ENCODE peak calls at places on chromosome 14, in ten cellular contexts. G, F, I, S, R, X, A, H, C and O are unnamed samples.

GRCh38 chr14:87497301-87497700 is 495.7 kb downstream of the GALC start:
- DNase-seq in G (no peak), F (no peak), I (no peak), S (no peak), R (no peak), X (no peak), A (no peak), H (no peak), C (no peak), O (no peak)

GRCh38 chr14:98752660-98753059 is 519.3 kb downstream of the BCL11B start:
- DNase-seq in G (no peak), F (no peak), I (no peak), S (no peak), R (no peak), X (no peak), A (no peak), H (no peak), C (no peak), O (no peak)

GRCh38 chr14:104974665-104975390 is 3.3 kb downstream of the AHNAK2 start:
- DNase-seq in G (no peak), F (no peak), I (no peak), S (no peak), R (no peak), X (no peak), A (no peak), H (no peak), C (peak), O (no peak)

GRCh38 chr14:67573268-67574010 is 26.6 kb downstream of the PIGH start:
- DNase-seq in G (no peak), F (no peak), I (no peak), S (no peak), R (no peak), X (peak), A (no peak), H (no peak), C (no peak), O (no peak)

GRCh38 chr14:95258156-95258555 is 61.6 kb downstream of the CLMN start:
- DNase-seq in G (no peak), F (no peak), I (no peak), S (no peak), R (no peak), X (no peak), A (no peak), H (no peak), C (no peak), O (no peak)

GRCh38 chr14:94390372-94391086 is 2.1 kb upstream of the SERPINA1 start:
- DNase-seq in G (no peak), F (no peak), I (no peak), S (no peak), R (peak), X (peak), A (peak), H (peak), C (peak), O (no peak)

GRCh38 chr14:60642790-60643397 is 6.4 kb downstream of the SIX1 start:
- DNase-seq in G (no peak), F (no peak), I (no peak), S (no peak), R (no peak), X (no peak), A (peak), H (no peak), C (no peak), O (no peak)

GRCh38 chr14:54322668-54323380 is 74.0 kb upstream of the CDKN3 start:
- DNase-seq in G (no peak), F (no peak), I (no peak), S (no peak), R (no peak), X (no peak), A (no peak), H (no peak), C (no peak), O (no peak)

GRCh38 chr14:32512813-32513212 is 183.7 kb downstream of the AKAP6 start:
- DNase-seq in G (no peak), F (no peak), I (no peak), S (no peak), R (no peak), X (no peak), A (no peak), H (no peak), C (no peak), O (no peak)

GRCh38 chr14:22822619-22823551 is 6.8 kb upstream of the MRPL52 start:
- DNase-seq in G (peak), F (peak), I (peak), S (peak), R (peak), X (peak), A (peak), H (peak), C (peak), O (peak)

GRCh38 chr14:65222434-65222833 is 120.1 kb upstream of the MAX start:
- DNase-seq in G (no peak), F (peak), I (no peak), S (peak), R (peak), X (peak), A (peak), H (peak), C (peak), O (peak)

GRCh38 chr14:40682131-40682913 is 924.4 kb upstream of the LRFN5 start:
- DNase-seq in G (no peak), F (no peak), I (no peak), S (no peak), R (no peak), X (no peak), A (no peak), H (no peak), C (no peak), O (no peak)

GRCh38 chr14:24630872-24631477 is 3.0 kb downstream of the GZMB start:
- DNase-seq in G (no peak), F (no peak), I (peak), S (no peak), R (no peak), X (no peak), A (no peak), H (no peak), C (no peak), O (no peak)

GRCh38 chr14:104708606-104709268 is 15.3 kb upstream of the ADSS1 start:
- DNase-seq in G (no peak), F (peak), I (no peak), S (peak), R (peak), X (peak), A (peak), H (peak), C (peak), O (no peak)

GRCh38 chr14:101630056-101630960 is 69.0 kb downstream of the DIO3 start:
- DNase-seq in G (no peak), F (no peak), I (no peak), S (no peak), R (no peak), X (no peak), A (no peak), H (no peak), C (no peak), O (no peak)

GRCh38 chr14:65408113-65408512 is 4.4 kb upstream of the FUT8 start:
- DNase-seq in G (no peak), F (no peak), I (no peak), S (no peak), R (no peak), X (no peak), A (no peak), H (no peak), C (no peak), O (no peak)

GRCh38 chr14:22547948-22548750 is 40.9 kb downstream of the DAD1 start:
- DNase-seq in G (no peak), F (no peak), I (no peak), S (no peak), R (no peak), X (no peak), A (no peak), H (no peak), C (no peak), O (no peak)

GRCh38 chr14:91245029-91245428 is 525 bp upstream of the GPR68 start:
- DNase-seq in G (no peak), F (no peak), I (no peak), S (no peak), R (no peak), X (no peak), A (no peak), H (no peak), C (no peak), O (no peak)

GRCh38 chr14:90434370-90435020 is 37.7 kb downstream of the CALM1 start:
- DNase-seq in G (no peak), F (no peak), I (no peak), S (no peak), R (no peak), X (no peak), A (no peak), H (no peak), C (no peak), O (no peak)

GRCh38 chr14:45185110-45185814 is 49.5 kb downstream of the FANCM start:
- DNase-seq in G (no peak), F (no peak), I (no peak), S (no peak), R (no peak), X (no peak), A (no peak), H (no peak), C (no peak), O (no peak)

GRCh38 chr14:30610719-30611388 is 11.3 kb upstream of the SCFD1 start:
- DNase-seq in G (no peak), F (peak), I (peak), S (peak), R (peak), X (peak), A (no peak), H (peak), C (no peak), O (peak)

GRCh38 chr14:94225460-94225989 is 51.4 kb downstream of the PPP4R4 start:
- DNase-seq in G (no peak), F (no peak), I (no peak), S (no peak), R (no peak), X (no peak), A (no peak), H (no peak), C (no peak), O (no peak)

GRCh38 chr14:29805415-29806123 is 122.1 kb downstream of the PRKD1 start:
- DNase-seq in G (no peak), F (peak), I (peak), S (peak), R (no peak), X (peak), A (peak), H (no peak), C (peak), O (peak)

GRCh38 chr14:58697927-58698641 is 60.3 kb downstream of the DACT1 start:
- DNase-seq in G (no peak), F (no peak), I (no peak), S (no peak), R (no peak), X (no peak), A (no peak), H (peak), C (no peak), O (no peak)

GRCh38 chr14:103808403-103809001 is 38.9 kb downstream of the PPP1R13B start:
- DNase-seq in G (peak), F (peak), I (peak), S (peak), R (peak), X (peak), A (peak), H (peak), C (peak), O (peak)

GRCh38 chr14:41960316-41960715 is 353.6 kb downstream of the LRFN5 start:
- DNase-seq in G (no peak), F (no peak), I (no peak), S (no peak), R (no peak), X (no peak), A (no peak), H (no peak), C (no peak), O (no peak)

GRCh38 chr14:103806805-103807204 is 40.6 kb downstream of the PPP1R13B start:
- DNase-seq in G (no peak), F (no peak), I (no peak), S (no peak), R (peak), X (no peak), A (no peak), H (no peak), C (no peak), O (no peak)

GRCh38 chr14:77133718-77134338 is 7.8 kb downstream of the ZDHHC22 start:
- DNase-seq in G (peak), F (peak), I (peak), S (peak), R (peak), X (peak), A (peak), H (peak), C (peak), O (no peak)

GRCh38 chr14:28830115-28830534 is 63.5 kb downstream of the FOXG1 start:
- DNase-seq in G (no peak), F (peak), I (no peak), S (no peak), R (no peak), X (no peak), A (no peak), H (no peak), C (no peak), O (no peak)

GRCh38 chr14:57391609-57392195 is 1.3 kb downstream of the NAA30 start:
- DNase-seq in G (no peak), F (no peak), I (no peak), S (peak), R (no peak), X (no peak), A (no peak), H (peak), C (no peak), O (no peak)

GRCh38 chr14:106694638-106695393 is 1168.4 kb downstream of the TMEM121 start:
- DNase-seq in G (no peak), F (no peak), I (no peak), S (no peak), R (peak), X (peak), A (no peak), H (no peak), C (peak), O (no peak)

GRCh38 chr14:95796846-95797245 is 79.8 kb upstream of the TUNAR start:
- DNase-seq in G (no peak), F (no peak), I (no peak), S (no peak), R (no peak), X (no peak), A (no peak), H (no peak), C (no peak), O (no peak)

GRCh38 chr14:101584049-101584859 is 23.0 kb downstream of the DIO3 start:
- DNase-seq in G (no peak), F (peak), I (no peak), S (no peak), R (no peak), X (no peak), A (peak), H (no peak), C (peak), O (peak)

GRCh38 chr14:61524211-61524806 is 171.0 kb upstream of the HIF1A start:
- DNase-seq in G (no peak), F (no peak), I (no peak), S (peak), R (no peak), X (peak), A (no peak), H (peak), C (no peak), O (no peak)

GRCh38 chr14:72519543-72519942 is 374.4 kb downstream of the DPF3 start:
- DNase-seq in G (no peak), F (no peak), I (no peak), S (no peak), R (peak), X (no peak), A (no peak), H (no peak), C (no peak), O (no peak)

GRCh38 chr14:95097385-95097784 is 59.9 kb downstream of the DICER1 start:
- DNase-seq in G (no peak), F (no peak), I (no peak), S (no peak), R (no peak), X (no peak), A (no peak), H (no peak), C (no peak), O (no peak)

DNA sequence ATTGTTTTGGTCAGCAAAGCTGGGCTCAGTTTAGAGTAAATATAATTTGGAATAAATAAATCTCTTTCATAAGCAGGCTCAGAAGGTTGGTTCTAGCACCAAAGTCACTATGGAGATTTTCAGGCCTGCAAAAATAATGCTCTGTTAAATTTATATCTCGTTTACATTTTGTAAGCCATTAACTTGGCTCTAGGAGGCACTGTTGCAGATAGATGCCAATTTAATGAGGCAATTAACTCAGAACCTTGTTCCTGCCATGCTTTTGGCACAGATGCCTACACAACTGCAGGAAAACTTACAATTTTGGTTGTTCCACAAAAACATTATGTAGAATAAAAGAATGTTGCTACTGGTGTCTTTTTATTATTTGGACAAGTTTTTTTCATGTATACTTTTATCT is 428.1 kb downstream of the FLRT2 start:
- DNase-seq in G (no peak), F (no peak), I (no peak), S (no peak), R (no peak), X (no peak), A (no peak), H (no peak), C (no peak), O (no peak)
- TF ChIP-seq CTCF in G (no peak), F (no peak), I (no peak), S (peak), R (no peak), X (no peak), A (no peak), H (no peak), C (no peak), O (no peak)

GRCh38 chr14:53006931-53007330 is 56.1 kb upstream of the FERMT2 start:
- DNase-seq in G (no peak), F (no peak), I (no peak), S (no peak), R (no peak), X (no peak), A (no peak), H (no peak), C (no peak), O (no peak)
- TF ChIP-seq CTCF in G (no peak), F (no peak), I (no peak), S (no peak), R (no peak), X (no peak), A (no peak), H (no peak), C (no peak), O (no peak)

GRCh38 chr14:20934148-20934762 is 21.0 kb upstream of the RNASE2 start:
- DNase-seq in G (no peak), F (peak), I (no peak), S (no peak), R (peak), X (peak), A (peak), H (no peak), C (peak), O (no peak)
- TF ChIP-seq CTCF in G (peak), F (peak), I (peak), S (peak), R (peak), X (peak), A (peak), H (no peak), C (peak), O (peak)

GRCh38 chr14:80202888-80203562 is 8.3 kb downstream of the DIO2 start:
- DNase-seq in G (no peak), F (peak), I (no peak), S (no peak), R (peak), X (peak), A (no peak), H (peak), C (no peak), O (no peak)
- TF ChIP-seq CTCF in G (peak), F (peak), I (peak), S (peak), R (peak), X (no peak), A (no peak), H (peak), C (no peak), O (peak)

GRCh38 chr14:36655054-36655381 is 6.6 kb upstream of the PAX9 start:
- DNase-seq in G (no peak), F (no peak), I (no peak), S (no peak), R (no peak), X (no peak), A (no peak), H (no peak), C (no peak), O (no peak)

GRCh38 chr14:36655571-36655962 is 6.1 kb upstream of the PAX9 start:
- DNase-seq in G (no peak), F (no peak), I (no peak), S (no peak), R (no peak), X (no peak), A (no peak), H (no peak), C (no peak), O (no peak)

GRCh38 chr14:36656769-36657408 is 4.8 kb upstream of the PAX9 start:
- DNase-seq in G (no peak), F (no peak), I (no peak), S (no peak), R (no peak), X (no peak), A (no peak), H (no peak), C (no peak), O (peak)

GRCh38 chr14:36657409-36658090 is 4.1 kb upstream of the PAX9 start:
- DNase-seq in G (peak), F (no peak), I (no peak), S (no peak), R (no peak), X (no peak), A (no peak), H (no peak), C (no peak), O (peak)

GRCh38 chr14:36655963-36656768 is 5.5 kb upstream of the PAX9 start:
- DNase-seq in G (peak), F (peak), I (no peak), S (no peak), R (no peak), X (no peak), A (no peak), H (peak), C (no peak), O (peak)
- TF ChIP-seq CTCF in G (peak), F (peak), I (peak), S (peak), R (peak), X (peak), A (peak), H (peak), C (peak), O (peak)

DNA sequence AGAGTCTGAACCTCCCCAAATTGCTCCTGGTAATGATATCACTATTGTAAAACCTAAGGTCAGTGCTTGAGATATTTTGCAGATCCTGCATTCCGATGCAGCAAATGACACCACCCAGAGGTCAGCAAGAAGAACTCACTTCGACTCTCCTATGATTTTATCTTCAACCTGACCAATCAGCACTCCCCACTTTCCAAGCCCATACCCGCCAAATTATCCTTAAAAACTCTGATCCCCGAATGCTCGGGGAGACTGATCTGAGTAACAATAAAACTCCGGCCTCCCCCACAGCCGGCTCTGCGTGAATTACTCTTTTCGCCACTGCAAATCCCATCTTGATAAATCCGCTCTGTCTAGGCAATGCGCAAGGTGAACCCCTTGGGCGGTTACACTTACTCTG is 1.2 kb downstream of the NPC2 start:
- DNase-seq in G (no peak), F (no peak), I (no peak), S (no peak), R (peak), X (peak), A (no peak), H (peak), C (no peak), O (no peak)
- TF ChIP-seq CTCF in G (peak), F (peak), I (peak), S (peak), R (peak), X (peak), A (peak), H (no peak), C (peak), O (peak)

DNA sequence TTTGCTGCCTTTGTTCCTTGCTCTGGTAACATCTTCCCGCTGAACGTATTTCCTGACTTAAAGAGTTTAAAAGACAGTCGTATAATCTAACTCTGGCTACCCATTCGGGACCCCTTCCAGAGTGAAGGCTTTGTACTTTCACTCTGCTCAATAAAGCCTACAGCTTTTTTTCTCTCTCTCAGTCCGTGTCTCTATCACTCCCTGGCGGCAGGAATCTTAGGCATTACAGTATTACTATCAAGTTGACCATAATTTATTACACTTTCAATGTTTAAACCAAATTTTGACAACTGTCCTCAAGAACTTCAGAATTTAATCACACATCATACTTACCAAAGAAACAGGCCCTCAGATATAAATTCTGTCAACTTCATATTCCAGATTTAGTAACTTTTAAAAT is 967.9 kb downstream of the FSCB start:
- DNase-seq in G (no peak), F (no peak), I (no peak), S (no peak), R (no peak), X (peak), A (no peak), H (no peak), C (no peak), O (no peak)
- TF ChIP-seq CTCF in G (peak), F (no peak), I (peak), S (peak), R (no peak), X (peak), A (peak), H (peak), C (peak), O (no peak)

GRCh38 chr14:96962337-96962736 is 165.2 kb downstream of the VRK1 start:
- DNase-seq in G (no peak), F (no peak), I (no peak), S (no peak), R (peak), X (no peak), A (no peak), H (no peak), C (no peak), O (no peak)

GRCh38 chr14:96961895-96962294 is 164.7 kb downstream of the VRK1 start:
- DNase-seq in G (no peak), F (no peak), I (no peak), S (no peak), R (no peak), X (no peak), A (no peak), H (no peak), C (no peak), O (no peak)

GRCh38 chr14:96960598-96961116 is 163.5 kb downstream of the VRK1 start:
- DNase-seq in G (no peak), F (no peak), I (no peak), S (no peak), R (no peak), X (no peak), A (no peak), H (no peak), C (no peak), O (no peak)

GRCh38 chr14:96965885-96966595 is 168.9 kb downstream of the VRK1 start:
- DNase-seq in G (no peak), F (no peak), I (no peak), S (no peak), R (no peak), X (no peak), A (no peak), H (no peak), C (no peak), O (no peak)
- TF ChIP-seq CTCF in G (no peak), F (no peak), I (no peak), S (no peak), R (no peak), X (no peak), A (no peak), H (no peak), C (no peak), O (no peak)